ENCODE peak calls at places on chromosomes 7 and 10, in five cellular contexts. J is Peyer's patch, M is A549, S is testis, H is tibial nerve. Z is an unnamed sample.

GRCh38 chr10:807958-808353 is 118.5 kb upstream of the DIP2C start:
- DNase-seq in S (no peak), J (no peak), H (no peak), M (no peak), Z (peak; percentile 46)

GRCh38 chr7:150428671-150429451 is 21.6 kb upstream of the GIMAP8 start:
- DNase-seq in M (peak; percentile 69), H (no peak), J (no peak), S (peak; percentile 46), Z (no peak)

GRCh38 chr10:99520040-99520803 is 12.5 kb upstream of the NKX2-3 start:
- DNase-seq in J (no peak), M (no peak), S (no peak), H (no peak), Z (no peak)

GRCh38 chr10:126945351-126946035 is 40.3 kb downstream of the DOCK1 start:
- DNase-seq in S (no peak), M (no peak), H (no peak), J (no peak), Z (no peak)

GRCh38 chr7:33757563-33758165 is 147.7 kb upstream of the BMPER start:
- DNase-seq in S (peak; percentile 80), M (peak; percentile 16), H (peak; percentile 89), J (no peak), Z (peak; percentile 32)

GRCh38 chr7:80047856-80048459 is 86.7 kb upstream of the GNAI1 start:
- DNase-seq in M (peak; percentile 10), S (no peak), J (no peak), H (no peak), Z (no peak)

GRCh38 chr10:62047960-62048383 is 146.5 kb downstream of the ARID5B start:
- DNase-seq in H (peak; percentile 50), S (no peak), M (no peak), J (no peak), Z (no peak)

GRCh38 chr7:36036590-36036989 is 116.5 kb upstream of the EEPD1 start:
- DNase-seq in S (no peak), M (no peak), J (no peak), H (no peak), Z (no peak)

GRCh38 chr7:74453321-74454011 is at the start of gene GTF2IRD1:
- DNase-seq in M (peak; percentile 88), H (peak; percentile 61), J (peak; percentile 82), S (peak; percentile 89), Z (peak; percentile 68)

GRCh38 chr10:34081347-34081743 is 733.8 kb downstream of the PARD3 start:
- DNase-seq in H (no peak), S (no peak), M (no peak), J (no peak), Z (peak; percentile 77)

GRCh38 chr10:6737080-6737641 is 157.1 kb upstream of the PRKCQ start:
- DNase-seq in S (no peak), H (no peak), M (peak; percentile 86), J (no peak), Z (no peak)

GRCh38 chr10:121165276-121165675 is 314.1 kb downstream of the WDR11 start:
- DNase-seq in S (no peak), H (no peak), J (no peak), M (no peak), Z (no peak)

GRCh38 chr7:96416599-96416998 is 94.7 kb upstream of the SLC25A13 start:
- DNase-seq in J (no peak), S (no peak), M (no peak), H (no peak), Z (no peak)

GRCh38 chr7:144720139-144720538 is 115.7 kb downstream of the TPK1 start:
- DNase-seq in S (no peak), H (no peak), M (no peak), J (no peak), Z (no peak)

GRCh38 chr7:73642834-73643233 is 18.5 kb upstream of the MLXIPL start:
- DNase-seq in J (no peak), H (no peak), M (no peak), S (no peak), Z (no peak)

GRCh38 chr7:88933285-88933684 is 137.7 kb upstream of the TEX47 start:
- DNase-seq in S (no peak), M (no peak), J (no peak), H (no peak), Z (no peak)

GRCh38 chr7:78863248-78863647 is 590.2 kb downstream of the MAGI2 start:
- DNase-seq in S (no peak), J (no peak), M (no peak), H (no peak), Z (no peak)

GRCh38 chr7:70380315-70381027 is 751.5 kb upstream of the GALNT17 start:
- DNase-seq in M (no peak), S (no peak), H (peak; percentile 44), J (no peak), Z (no peak)

GRCh38 chr7:132393789-132394261 is 182.4 kb downstream of the PLXNA4 start:
- DNase-seq in H (peak; percentile 72), M (no peak), J (no peak), S (peak; percentile 60), Z (peak; percentile 74)

GRCh38 chr10:49007128-49007527 is 67.5 kb upstream of the LRRC18 start:
- DNase-seq in H (no peak), M (no peak), S (no peak), J (no peak), Z (no peak)

GRCh38 chr10:132022241-132022640 is 40.5 kb upstream of the BNIP3 start:
- DNase-seq in J (no peak), H (no peak), M (no peak), S (no peak), Z (no peak)

GRCh38 chr7:9504678-9505077 is 1071.3 kb downstream of the NXPH1 start:
- DNase-seq in J (no peak), S (no peak), H (no peak), M (no peak), Z (no peak)

GRCh38 chr10:102068216-102068615 is 3.1 kb downstream of the HPS6 start:
- DNase-seq in M (no peak), J (no peak), H (peak; percentile 22), S (no peak), Z (no peak)

GRCh38 chr7:50481867-50482266 is 31.7 kb upstream of the FIGNL1 start:
- DNase-seq in S (no peak), J (no peak), M (no peak), H (no peak), Z (peak; percentile 77)

GRCh38 chr7:149806726-149807125 is 31.4 kb upstream of the ZNF862 start:
- DNase-seq in S (no peak), M (no peak), J (no peak), H (no peak), Z (no peak)

GRCh38 chr10:44242091-44242490 is 142.8 kb downstream of the CXCL12 start:
- DNase-seq in M (no peak), H (no peak), S (no peak), J (no peak), Z (no peak)

GRCh38 chr10:110042891-110043290 is 35.1 kb downstream of the ADD3 start:
- DNase-seq in H (no peak), M (no peak), J (no peak), S (no peak), Z (no peak)

GRCh38 chr10:84308021-84308420 is 20.4 kb upstream of the CCSER2 start:
- DNase-seq in S (no peak), H (no peak), M (no peak), J (no peak), Z (no peak)

GRCh38 chr7:20556091-20556490 is 59.4 kb upstream of the ABCB5 start:
- DNase-seq in H (no peak), M (no peak), S (no peak), J (no peak), Z (no peak)

GRCh38 chr10:121069061-121069850 is 218.1 kb downstream of the WDR11 start:
- DNase-seq in H (no peak), S (no peak), J (no peak), M (no peak), Z (peak; percentile 70)

GRCh38 chr10:71036279-71036535 is 147.8 kb upstream of the PCBD1 start:
- DNase-seq in S (no peak), J (no peak), H (no peak), M (no peak), Z (no peak)

GRCh38 chr10:83153714-83154113 is 985.6 kb upstream of the GHITM start:
- DNase-seq in J (no peak), H (no peak), S (no peak), M (no peak), Z (no peak)

GRCh38 chr10:86888585-86889381 is 68.6 kb downstream of the MMRN2 start:
- DNase-seq in S (no peak), H (no peak), J (no peak), M (no peak), Z (no peak)

GRCh38 chr7:29806131-29806792 is at the start of gene WIPF3:
- DNase-seq in M (peak; percentile 22), S (peak; percentile 63), H (no peak), J (peak; percentile 66), Z (no peak)
- TF ChIP-seq POLR2A in M (no peak), S (no peak), H (no peak), J (no peak), Z (no peak)

DNA sequence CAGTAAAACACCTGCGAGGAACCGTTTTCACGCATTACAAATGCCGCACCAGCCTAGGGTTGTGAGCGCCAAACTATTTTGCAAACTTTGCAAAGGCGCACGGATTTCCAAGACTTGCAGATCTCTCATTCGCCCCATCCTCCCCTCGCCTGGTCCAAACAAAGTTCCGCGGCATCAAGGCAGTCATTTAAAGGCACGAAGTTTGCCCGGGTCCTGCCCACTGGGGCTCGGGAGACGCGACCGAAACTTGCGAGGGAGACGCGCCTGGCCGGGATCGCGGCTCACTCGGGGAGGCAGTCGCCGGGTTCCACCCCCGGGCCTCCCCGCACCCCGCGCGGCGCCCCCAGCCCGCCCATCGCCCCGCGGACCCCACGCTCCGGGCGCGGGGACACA is 599 bp downstream of the USP6NL start:
- DNase-seq in M (peak; percentile 25), S (peak; percentile 61), J (peak; percentile 71), H (peak; percentile 30), Z (peak; percentile 86)
- TF ChIP-seq POLR2A in M (no peak), S (no peak), J (no peak), H (no peak), Z (no peak)

GRCh38 chr7:142773937-142774744 is 3.4 kb downstream of the PRSS2 start:
- DNase-seq in H (no peak), J (no peak), S (no peak), M (no peak), Z (no peak)

GRCh38 chr7:142777318-142777717 is 6.5 kb downstream of the PRSS2 start:
- DNase-seq in S (no peak), J (no peak), H (no peak), M (no peak), Z (no peak)

GRCh38 chr7:142774826-142775225 is 4.1 kb downstream of the PRSS2 start:
- DNase-seq in M (no peak), J (no peak), S (no peak), H (no peak), Z (no peak)

GRCh38 chr7:142773230-142773629 is 2.5 kb downstream of the PRSS2 start:
- DNase-seq in S (no peak), J (no peak), H (no peak), M (no peak), Z (no peak)

GRCh38 chr7:142776206-142776844 is 5.6 kb downstream of the PRSS2 start:
- DNase-seq in H (no peak), M (no peak), J (no peak), S (no peak), Z (no peak)
- TF ChIP-seq POLR2A in H (no peak), M (no peak), J (no peak), S (no peak), Z (no peak)

DNA sequence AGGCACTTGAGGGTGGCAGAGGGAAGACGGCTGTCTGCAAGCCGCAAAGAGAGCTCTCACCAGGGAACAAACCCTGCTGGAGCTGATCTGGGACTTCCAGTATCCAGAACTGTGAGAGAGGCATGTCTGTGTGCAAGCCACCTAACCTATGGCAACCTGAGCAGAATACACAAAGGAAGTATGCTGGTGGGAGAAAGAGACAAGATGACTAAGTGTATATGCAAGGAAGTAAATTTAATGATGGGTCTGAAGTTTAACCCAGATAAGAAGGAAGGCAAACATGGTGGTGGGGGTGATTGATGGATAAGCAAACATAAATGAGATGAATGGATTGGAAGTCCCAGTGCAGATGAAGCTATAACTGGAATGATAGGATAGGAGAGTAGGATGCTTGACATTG is 293.3 kb downstream of the TWIST1 start:
- DNase-seq in M (no peak), J (no peak), S (no peak), H (no peak), Z (no peak)
- TF ChIP-seq POLR2A in M (no peak), J (no peak), S (no peak), H (no peak), Z (no peak)

Z was measured in lower leg skin.